ENCODE peak calls at places on chromosomes 7 and 10, in eight cellular contexts. S, H, V, F, D, L, E and W are unnamed samples.

GRCh38 chr7:155594163-155594732 is 47.9 kb upstream of the CNPY1 start:
- DNase-seq in V (no peak), H (no peak), E (no peak), S (no peak), F (no peak), D (no peak), L (no peak), W (no peak)

GRCh38 chr7:5549096-5549896 is 125.7 kb upstream of the TNRC18 start:
- DNase-seq in H (peak; percentile 96), F (no peak), S (peak; percentile 48), D (peak; percentile 87), V (no peak), E (peak; percentile 90), L (peak; percentile 90), W (no peak)

GRCh38 chr7:146654048-146654447 is 537.4 kb downstream of the CNTNAP2 start:
- DNase-seq in D (no peak), V (no peak), L (no peak), E (no peak), F (no peak), S (no peak), H (no peak), W (no peak)

GRCh38 chr7:100158229-100159098 is at the start of gene TRAPPC14:
- DNase-seq in S (peak; percentile 100), H (peak; percentile 90), L (peak; percentile 95), D (no peak), V (peak; percentile 87), F (peak; percentile 78), E (peak; percentile 93), W (peak; percentile 97)

GRCh38 chr10:97466755-97467154 is 20.8 kb downstream of the ZDHHC16 start:
- DNase-seq in S (no peak), E (peak; percentile 30), H (no peak), V (no peak), D (peak; percentile 43), L (no peak), F (no peak), W (no peak)

GRCh38 chr7:113015038-113015645 is 71.5 kb downstream of the GPR85 start:
- DNase-seq in S (peak; percentile 55), E (no peak), D (peak; percentile 27), L (peak; percentile 46), V (peak; percentile 6), F (peak; percentile 44), H (peak; percentile 66), W (peak; percentile 24)

GRCh38 chr10:45379891-45380540 is 6.0 kb downstream of the ALOX5 start:
- DNase-seq in S (no peak), E (no peak), H (no peak), D (no peak), F (no peak), L (no peak), V (no peak), W (no peak)

GRCh38 chr10:110081914-110082313 is 74.1 kb downstream of the ADD3 start:
- DNase-seq in F (no peak), D (no peak), H (peak; percentile 51), S (no peak), L (no peak), V (no peak), E (no peak), W (peak; percentile 31)

GRCh38 chr10:101215397-101216206 is 13.7 kb downstream of the LBX1 start:
- DNase-seq in D (no peak), L (no peak), H (no peak), V (no peak), S (peak; percentile 27), F (no peak), E (no peak), W (peak; percentile 68)

GRCh38 chr10:101218423-101219136 is 10.7 kb downstream of the LBX1 start:
- DNase-seq in V (no peak), H (no peak), S (peak; percentile 47), F (no peak), E (no peak), D (no peak), L (no peak), W (no peak)

GRCh38 chr10:101217450-101218281 is 11.6 kb downstream of the LBX1 start:
- DNase-seq in H (peak; percentile 67), S (peak; percentile 88), E (peak; percentile 15), D (no peak), F (no peak), V (no peak), L (peak; percentile 76), W (peak; percentile 95)

GRCh38 chr10:101216207-101216607 is 13.1 kb downstream of the LBX1 start:
- DNase-seq in S (peak; percentile 26), D (no peak), V (no peak), L (no peak), F (peak; percentile 42), E (no peak), H (no peak), W (peak; percentile 40)

DNA sequence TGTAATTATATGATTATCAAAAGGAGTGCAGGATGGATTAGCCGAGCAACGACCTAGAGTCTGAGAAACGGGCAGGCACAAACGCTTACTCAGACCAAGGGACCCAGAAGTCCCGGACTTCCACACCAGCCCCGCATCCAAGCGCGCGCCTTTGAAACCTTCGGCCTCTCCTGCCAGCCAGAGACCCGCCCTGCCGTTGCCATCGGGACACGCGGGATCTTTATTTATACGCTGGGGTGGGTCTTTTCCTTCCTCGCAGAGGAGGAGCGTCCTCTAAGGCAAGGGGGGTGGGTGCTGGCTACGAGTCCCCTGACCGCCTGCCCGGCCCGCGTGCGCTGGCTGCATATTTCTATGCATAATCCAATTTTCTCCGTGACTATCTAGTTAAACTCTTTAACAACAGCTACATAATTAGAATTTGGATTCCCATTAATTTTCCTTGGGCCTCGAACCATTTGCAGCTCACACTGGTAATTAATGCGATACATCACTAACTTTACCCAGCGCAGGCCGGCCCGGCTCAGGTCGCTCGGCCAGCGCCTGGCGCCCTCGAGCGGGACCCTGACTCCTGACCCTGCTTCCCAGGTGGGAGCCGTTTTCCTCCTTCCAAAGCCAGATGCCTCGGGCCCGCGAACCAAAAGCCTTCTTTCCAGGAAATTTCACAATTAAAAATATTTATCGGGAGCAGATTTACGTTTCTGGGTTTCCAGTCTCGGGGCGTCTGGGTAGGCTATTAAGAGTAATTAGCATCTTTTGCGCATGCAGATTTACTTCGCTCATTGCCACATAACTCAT is 12.4 kb downstream of the LBX1 start:
- DNase-seq in H (no peak), D (no peak), V (no peak), F (no peak), S (no peak), E (no peak), L (no peak), W (peak; percentile 54)
- H4K20me1 ChIP-seq in H (no peaks in the 10 kb centered on the region), D (no peaks in the 10 kb centered on the region), V (no peaks in the 10 kb centered on the region), F (no peaks in the 10 kb centered on the region), S (peaks cover 4% of the 10 kb centered on the region), E (no peaks in the 10 kb centered on the region), L (no peaks in the 10 kb centered on the region), W (peaks cover 38% of the 10 kb centered on the region)

GRCh38 chr10:42755591-42756093 is 27.0 kb upstream of the BMS1 start:
- DNase-seq in L (no peak), S (no peak), V (no peak), H (no peak), D (no peak), E (no peak), F (no peak), W (no peak)

GRCh38 chr10:42754155-42755027 is 28.2 kb upstream of the BMS1 start:
- DNase-seq in D (no peak), L (peak; percentile 53), V (no peak), E (no peak), H (peak; percentile 40), S (peak; percentile 72), F (no peak), W (peak; percentile 77)

GRCh38 chr10:42753126-42753506 is 29.5 kb upstream of the BMS1 start:
- DNase-seq in L (peak; percentile 82), D (peak; percentile 72), V (no peak), E (peak; percentile 68), H (peak; percentile 85), F (no peak), S (peak; percentile 80), W (peak; percentile 91)

GRCh38 chr10:42755028-42755451 is 27.6 kb upstream of the BMS1 start:
- DNase-seq in S (peak; percentile 65), D (no peak), V (no peak), E (no peak), H (no peak), L (peak; percentile 17), F (no peak), W (peak; percentile 55)

DNA sequence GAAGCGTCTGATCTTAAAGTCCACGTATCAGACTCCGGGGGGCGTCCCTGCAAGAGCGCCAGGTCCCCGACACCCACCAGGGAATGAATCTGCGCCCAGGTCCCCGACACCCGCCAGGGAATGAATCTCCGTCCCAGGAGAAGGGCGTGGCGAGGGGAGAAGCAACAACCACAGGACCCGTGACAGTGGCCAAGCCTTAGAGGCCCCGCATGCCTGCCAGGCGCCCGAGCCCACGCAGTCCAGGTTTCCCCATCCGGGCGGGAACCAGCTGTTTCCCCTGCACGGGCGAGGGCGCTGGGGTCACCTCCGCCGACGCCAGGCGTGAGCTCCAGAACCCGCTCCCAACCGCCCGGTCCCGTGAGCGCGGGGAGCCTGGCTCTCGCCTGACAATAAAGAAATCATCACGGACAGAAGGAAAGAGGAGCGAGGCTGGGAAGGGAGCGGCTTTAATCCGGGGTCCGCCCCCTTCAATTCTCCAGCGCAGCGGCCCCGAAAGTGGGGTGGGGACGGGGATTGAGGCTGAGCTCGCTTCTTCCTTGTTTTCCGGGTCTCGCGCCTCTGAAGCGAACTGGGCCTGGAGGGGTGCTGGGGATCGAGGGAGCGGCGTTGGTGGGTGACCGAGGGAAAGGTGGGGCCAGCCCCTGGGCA is 29.0 kb upstream of the BMS1 start:
- DNase-seq in F (no peak), E (no peak), S (peak; percentile 58), D (no peak), H (peak; percentile 46), L (peak; percentile 55), V (no peak), W (peak; percentile 29)
- H3K9me2 ChIP-seq in F (no peaks in the 10 kb centered on the region), E (no peaks in the 10 kb centered on the region), S (no peaks in the 10 kb centered on the region), D (no peaks in the 10 kb centered on the region), H (no peaks in the 10 kb centered on the region), L (no peaks in the 10 kb centered on the region), V (no peaks in the 10 kb centered on the region), W (no peaks in the 10 kb centered on the region)

GRCh38 chr10:4282496-4282895 is 497.5 kb upstream of the KLF6 start:
- DNase-seq in F (no peak), V (no peak), H (no peak), D (no peak), L (no peak), E (no peak), S (no peak), W (no peak)
- H3K4me3 ChIP-seq in F (no peak overlapping the region), V (no peak overlapping the region), H (no peak overlapping the region), D (no peak overlapping the region), L (no peak overlapping the region), E (no peak overlapping the region), S (no peak overlapping the region), W (no peak overlapping the region)

DNA sequence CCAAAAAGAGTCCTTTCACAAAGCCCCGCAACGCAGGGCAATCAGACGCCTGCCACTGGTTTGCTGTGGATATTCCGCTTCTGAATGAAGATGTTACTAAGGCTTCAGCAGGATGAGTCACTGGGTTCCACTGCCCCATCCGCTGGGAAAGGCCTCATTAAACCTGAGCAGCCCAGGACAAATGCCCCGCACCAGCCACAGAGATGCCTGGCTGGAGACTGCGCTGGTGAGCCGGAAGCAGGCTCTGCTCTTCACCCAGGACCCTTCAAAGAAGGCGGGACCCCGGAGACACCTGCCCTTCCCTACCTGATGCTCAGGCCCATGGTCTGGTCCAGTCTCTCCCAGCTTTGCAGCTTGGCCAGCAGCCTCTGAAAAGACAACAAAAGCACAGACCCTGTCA is 19.8 kb downstream of the MAD1L1 start:
- DNase-seq in F (no peak), H (peak; percentile 23), L (no peak), E (no peak), V (no peak), S (no peak), D (no peak), W (no peak)
- H4K20me1 ChIP-seq in F (no peaks in the 10 kb centered on the region), H (no peaks in the 10 kb centered on the region), L (no peaks in the 10 kb centered on the region), E (peaks cover 4% of the 10 kb centered on the region), V (no peaks in the 10 kb centered on the region), S (peaks cover 5% of the 10 kb centered on the region), D (no peaks in the 10 kb centered on the region), W (peaks cover 4% of the 10 kb centered on the region)

GRCh38 chr10:99524736-99525380 is 7.9 kb upstream of the NKX2-3 start:
- DNase-seq in D (no peak), L (no peak), F (no peak), S (no peak), E (no peak), H (no peak), V (no peak), W (peak; percentile 22)
- H3K9me2 ChIP-seq in D (no peaks in the 10 kb centered on the region), L (no peaks in the 10 kb centered on the region), F (no peaks in the 10 kb centered on the region), S (no peaks in the 10 kb centered on the region), E (no peaks in the 10 kb centered on the region), H (no peaks in the 10 kb centered on the region), V (no peaks in the 10 kb centered on the region), W (no peaks in the 10 kb centered on the region)